ENCODE peak calls at places on chromosome 10, in eight cellular contexts. One of them, this sample, is unnamed. For H3K4me1, the result is how much of the 10 kb centered on the place peaks cover.

GRCh38 chr10:127151541-127151940 is 44.9 kb downstream of the INSYN2A start:
- DNase-seq in body of pancreas: no peak
- DNase-seq in IMR-90: peak
- DNase-seq in transverse colon: no peak
- DNase-seq in stomach: no peak
- DNase-seq in ovary: no peak
- DNase-seq in HCT116: no peak
- DNase-seq in A549: peak
- DNase-seq in this sample: no peak

GRCh38 chr10:114486938-114487814 is 82.9 kb upstream of the AFAP1L2 start:
- DNase-seq in A549: peak
- DNase-seq in HCT116: no peak
- DNase-seq in stomach: no peak
- DNase-seq in IMR-90: peak
- DNase-seq in body of pancreas: no peak
- DNase-seq in transverse colon: no peak
- DNase-seq in ovary: no peak
- DNase-seq in this sample: no peak

GRCh38 chr10:12503311-12503710 is 154.0 kb downstream of the CAMK1D start:
- DNase-seq in body of pancreas: no peak
- DNase-seq in ovary: no peak
- DNase-seq in HCT116: no peak
- DNase-seq in A549: no peak
- DNase-seq in IMR-90: no peak
- DNase-seq in transverse colon: peak
- DNase-seq in stomach: peak
- DNase-seq in this sample: no peak

GRCh38 chr10:21130683-21131442 is 233.8 kb upstream of the NEBL start:
- DNase-seq in HCT116: no peak
- DNase-seq in A549: no peak
- DNase-seq in stomach: no peak
- DNase-seq in IMR-90: no peak
- DNase-seq in ovary: no peak
- DNase-seq in body of pancreas: no peak
- DNase-seq in transverse colon: no peak
- DNase-seq in this sample: no peak

GRCh38 chr10:86651631-86652331 is 2.6 kb upstream of the OPN4 start:
- DNase-seq in body of pancreas: no peak
- DNase-seq in A549: no peak
- DNase-seq in transverse colon: peak
- DNase-seq in ovary: no peak
- DNase-seq in IMR-90: no peak
- DNase-seq in HCT116: no peak
- DNase-seq in stomach: peak
- DNase-seq in this sample: no peak

GRCh38 chr10:59762505-59762904 is 9.2 kb upstream of the MRLN start:
- DNase-seq in IMR-90: no peak
- DNase-seq in body of pancreas: no peak
- DNase-seq in stomach: no peak
- DNase-seq in transverse colon: no peak
- DNase-seq in A549: no peak
- DNase-seq in HCT116: no peak
- DNase-seq in ovary: no peak
- DNase-seq in this sample: no peak

GRCh38 chr10:19772958-19773357 is 43.3 kb upstream of the PLXDC2 start:
- DNase-seq in IMR-90: no peak
- DNase-seq in HCT116: no peak
- DNase-seq in stomach: no peak
- DNase-seq in A549: no peak
- DNase-seq in body of pancreas: no peak
- DNase-seq in ovary: no peak
- DNase-seq in transverse colon: no peak
- DNase-seq in this sample: no peak

GRCh38 chr10:130244928-130245495 is 108.8 kb downstream of the GLRX3 start:
- DNase-seq in IMR-90: no peak
- DNase-seq in ovary: no peak
- DNase-seq in body of pancreas: no peak
- DNase-seq in stomach: peak
- DNase-seq in transverse colon: no peak
- DNase-seq in A549: no peak
- DNase-seq in HCT116: no peak
- DNase-seq in this sample: no peak

GRCh38 chr10:132493756-132494290 is 43.8 kb upstream of the INPP5A start:
- DNase-seq in stomach: no peak
- DNase-seq in A549: no peak
- DNase-seq in transverse colon: no peak
- DNase-seq in body of pancreas: no peak
- DNase-seq in ovary: no peak
- DNase-seq in IMR-90: no peak
- DNase-seq in HCT116: no peak
- DNase-seq in this sample: no peak

GRCh38 chr10:61786728-61787127 is 114.8 kb upstream of the ARID5B start:
- DNase-seq in A549: no peak
- DNase-seq in body of pancreas: no peak
- DNase-seq in transverse colon: no peak
- DNase-seq in IMR-90: peak
- DNase-seq in HCT116: peak
- DNase-seq in stomach: no peak
- DNase-seq in ovary: no peak
- DNase-seq in this sample: no peak

GRCh38 chr10:48213047-48213446 is 61.4 kb downstream of the FRMPD2 start:
- DNase-seq in ovary: no peak
- DNase-seq in stomach: no peak
- DNase-seq in A549: no peak
- DNase-seq in transverse colon: no peak
- DNase-seq in HCT116: no peak
- DNase-seq in IMR-90: no peak
- DNase-seq in body of pancreas: no peak
- DNase-seq in this sample: no peak

GRCh38 chr10:11261143-11261542 is 243.5 kb downstream of the CELF2 start:
- DNase-seq in IMR-90: no peak
- DNase-seq in body of pancreas: no peak
- DNase-seq in ovary: no peak
- DNase-seq in transverse colon: no peak
- DNase-seq in stomach: no peak
- DNase-seq in A549: no peak
- DNase-seq in HCT116: no peak
- DNase-seq in this sample: no peak

GRCh38 chr10:11260136-11260535 is 242.5 kb downstream of the CELF2 start:
- DNase-seq in ovary: no peak
- DNase-seq in A549: no peak
- DNase-seq in stomach: no peak
- DNase-seq in transverse colon: no peak
- DNase-seq in body of pancreas: no peak
- DNase-seq in IMR-90: no peak
- DNase-seq in HCT116: no peak
- DNase-seq in this sample: no peak

GRCh38 chr10:11263039-11263345 is 245.3 kb downstream of the CELF2 start:
- DNase-seq in A549: no peak
- DNase-seq in ovary: no peak
- DNase-seq in stomach: no peak
- DNase-seq in IMR-90: no peak
- DNase-seq in HCT116: no peak
- DNase-seq in body of pancreas: no peak
- DNase-seq in transverse colon: no peak
- DNase-seq in this sample: no peak

GRCh38 chr10:11262210-11263038 is 244.8 kb downstream of the CELF2 start:
- DNase-seq in A549: no peak
- DNase-seq in IMR-90: no peak
- DNase-seq in transverse colon: no peak
- DNase-seq in ovary: no peak
- DNase-seq in body of pancreas: no peak
- DNase-seq in stomach: no peak
- DNase-seq in HCT116: no peak
- DNase-seq in this sample: no peak

DNA sequence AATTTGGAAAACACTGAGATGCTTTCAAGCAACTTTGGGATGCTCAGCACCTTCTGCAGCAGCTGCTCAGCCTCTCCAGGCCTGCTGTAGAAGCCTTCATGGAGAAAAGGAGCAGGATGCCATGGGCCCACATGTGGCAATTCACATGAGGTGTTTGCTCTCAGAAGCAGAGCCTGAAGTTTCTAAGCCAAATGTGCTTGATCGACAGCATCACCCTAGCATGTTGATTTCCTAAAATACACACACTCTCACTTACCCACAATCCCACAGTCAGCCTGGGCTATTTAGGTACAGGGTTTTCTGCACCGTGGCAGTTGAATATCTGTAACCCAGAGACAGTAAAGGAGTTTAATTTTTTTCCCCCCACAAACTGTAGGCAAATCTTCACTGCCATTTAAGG is 244.0 kb downstream of the CELF2 start:
- DNase-seq in transverse colon: no peak
- DNase-seq in body of pancreas: peak
- DNase-seq in HCT116: no peak
- DNase-seq in ovary: no peak
- DNase-seq in IMR-90: no peak
- DNase-seq in A549: no peak
- DNase-seq in stomach: no peak
- DNase-seq in this sample: no peak
- H3K4me1 ChIP-seq in transverse colon: under half
- H3K4me1 ChIP-seq in body of pancreas: under half
- H3K4me1 ChIP-seq in HCT116: under half
- H3K4me1 ChIP-seq in ovary: under half
- H3K4me1 ChIP-seq in IMR-90: under half
- H3K4me1 ChIP-seq in A549: under half
- H3K4me1 ChIP-seq in stomach: under half
- H3K4me1 ChIP-seq in this sample: under half

DNA sequence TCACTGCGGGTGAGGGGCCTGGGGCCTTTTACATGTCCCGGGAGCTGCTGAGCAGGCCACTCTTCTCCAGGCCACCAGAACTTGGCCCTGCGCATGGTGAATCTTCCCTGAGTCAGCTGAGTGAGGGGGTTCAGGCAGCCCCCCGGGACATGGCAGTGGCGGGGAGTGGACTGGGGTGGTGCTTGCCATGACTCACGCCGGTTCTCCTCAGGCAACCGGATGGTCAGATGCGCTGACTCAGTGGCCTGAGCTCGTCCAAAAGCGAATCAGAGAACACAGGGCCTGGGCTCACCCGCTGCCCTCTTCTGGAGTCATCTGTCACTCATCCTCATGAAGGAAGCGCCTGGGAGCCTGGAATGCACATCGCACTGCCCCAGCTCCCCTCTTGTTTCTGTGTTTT is 33.5 kb downstream of the HTRA1 start:
- DNase-seq in A549: peak
- DNase-seq in stomach: no peak
- DNase-seq in body of pancreas: no peak
- DNase-seq in ovary: no peak
- DNase-seq in transverse colon: no peak
- DNase-seq in IMR-90: peak
- DNase-seq in HCT116: peak
- DNase-seq in this sample: no peak
- TF ChIP-seq POLR2A in A549: no peak
- TF ChIP-seq POLR2A in stomach: no peak
- TF ChIP-seq POLR2A in body of pancreas: no peak
- TF ChIP-seq POLR2A in ovary: no peak
- TF ChIP-seq POLR2A in transverse colon: no peak
- TF ChIP-seq POLR2A in IMR-90: no peak
- TF ChIP-seq POLR2A in HCT116: no peak
- TF ChIP-seq POLR2A in this sample: no peak

GRCh38 chr10:93415693-93416092 is 66.4 kb downstream of the MYOF start:
- DNase-seq in body of pancreas: no peak
- DNase-seq in A549: no peak
- DNase-seq in transverse colon: no peak
- DNase-seq in stomach: no peak
- DNase-seq in ovary: no peak
- DNase-seq in HCT116: no peak
- DNase-seq in IMR-90: no peak
- DNase-seq in this sample: no peak

GRCh38 chr10:93417264-93417663 is 64.9 kb downstream of the MYOF start:
- DNase-seq in HCT116: no peak
- DNase-seq in A549: no peak
- DNase-seq in IMR-90: no peak
- DNase-seq in ovary: no peak
- DNase-seq in stomach: no peak
- DNase-seq in transverse colon: no peak
- DNase-seq in body of pancreas: no peak
- DNase-seq in this sample: no peak

GRCh38 chr10:93417886-93418285 is 64.2 kb downstream of the MYOF start:
- DNase-seq in IMR-90: no peak
- DNase-seq in ovary: no peak
- DNase-seq in A549: no peak
- DNase-seq in HCT116: no peak
- DNase-seq in stomach: no peak
- DNase-seq in body of pancreas: no peak
- DNase-seq in transverse colon: no peak
- DNase-seq in this sample: no peak

GRCh38 chr10:93420091-93420490 is 62.0 kb downstream of the MYOF start:
- DNase-seq in A549: no peak
- DNase-seq in IMR-90: peak
- DNase-seq in body of pancreas: peak
- DNase-seq in ovary: no peak
- DNase-seq in stomach: no peak
- DNase-seq in transverse colon: no peak
- DNase-seq in HCT116: no peak
- DNase-seq in this sample: no peak

GRCh38 chr10:93416824-93417223 is 65.3 kb downstream of the MYOF start:
- DNase-seq in HCT116: no peak
- DNase-seq in IMR-90: no peak
- DNase-seq in A549: no peak
- DNase-seq in ovary: no peak
- DNase-seq in stomach: no peak
- DNase-seq in transverse colon: no peak
- DNase-seq in body of pancreas: no peak
- DNase-seq in this sample: no peak
- H3K4me1 ChIP-seq in HCT116: under half
- H3K4me1 ChIP-seq in IMR-90: under half
- H3K4me1 ChIP-seq in A549: under half
- H3K4me1 ChIP-seq in ovary: under half
- H3K4me1 ChIP-seq in stomach: under half
- H3K4me1 ChIP-seq in transverse colon: under half
- H3K4me1 ChIP-seq in body of pancreas: under half
- H3K4me1 ChIP-seq in this sample: under half

GRCh38 chr10:73589538-73590126 is 1.5 kb downstream of the USP54 start:
- DNase-seq in transverse colon: no peak
- DNase-seq in ovary: no peak
- DNase-seq in IMR-90: peak
- DNase-seq in body of pancreas: no peak
- DNase-seq in HCT116: no peak
- DNase-seq in A549: no peak
- DNase-seq in stomach: peak
- DNase-seq in this sample: no peak

GRCh38 chr10:73591578-73591902 is 398 bp upstream of the USP54 start:
- DNase-seq in ovary: no peak
- DNase-seq in transverse colon: no peak
- DNase-seq in stomach: no peak
- DNase-seq in IMR-90: no peak
- DNase-seq in HCT116: no peak
- DNase-seq in A549: peak
- DNase-seq in body of pancreas: no peak
- DNase-seq in this sample: no peak

GRCh38 chr10:73593110-73593509 is 2.0 kb upstream of the USP54 start:
- DNase-seq in A549: no peak
- DNase-seq in IMR-90: no peak
- DNase-seq in transverse colon: no peak
- DNase-seq in HCT116: no peak
- DNase-seq in ovary: no peak
- DNase-seq in body of pancreas: no peak
- DNase-seq in stomach: no peak
- DNase-seq in this sample: no peak

GRCh38 chr10:73591935-73592699 is 975 bp upstream of the USP54 start:
- DNase-seq in ovary: no peak
- DNase-seq in IMR-90: no peak
- DNase-seq in HCT116: peak
- DNase-seq in transverse colon: peak
- DNase-seq in A549: peak
- DNase-seq in stomach: peak
- DNase-seq in body of pancreas: peak
- DNase-seq in this sample: peak

GRCh38 chr10:73590881-73591577 is at the start of gene USP54:
- DNase-seq in HCT116: peak
- DNase-seq in stomach: no peak
- DNase-seq in ovary: no peak
- DNase-seq in A549: peak
- DNase-seq in IMR-90: peak
- DNase-seq in transverse colon: no peak
- DNase-seq in body of pancreas: no peak
- DNase-seq in this sample: no peak
- TF ChIP-seq POLR2A in HCT116: no peak
- TF ChIP-seq POLR2A in stomach: no peak
- TF ChIP-seq POLR2A in ovary: no peak
- TF ChIP-seq POLR2A in A549: no peak
- TF ChIP-seq POLR2A in IMR-90: no peak
- TF ChIP-seq POLR2A in transverse colon: peak
- TF ChIP-seq POLR2A in body of pancreas: no peak
- TF ChIP-seq POLR2A in this sample: no peak